ENCODE peak calls at places on chromosomes 11 and 22, in four cellular contexts. J, L, A and E are unnamed samples.

GRCh38 chr11:35785287-35786167 is 123.0 kb downstream of the TRIM44 start:
- DNase-seq in J (no peak), L (no peak), A (no peak), E (no peak)

GRCh38 chr22:42688914-42689275 is 31.8 kb downstream of the A4GALT start:
- DNase-seq in J (no peak), L (no peak), A (no peak), E (no peak)

GRCh38 chr11:38648597-38648996 is 2050.6 kb upstream of the RAG2 start:
- DNase-seq in J (no peak), L (no peak), A (no peak), E (no peak)

GRCh38 chr22:35102663-35103062 is 36.7 kb downstream of the ISX start:
- DNase-seq in J (peak; percentile 25), L (no peak), A (no peak), E (no peak)

GRCh38 chr11:60848714-60849151 is 6.8 kb downstream of the CCDC86 start:
- DNase-seq in J (no peak), L (no peak), A (no peak), E (no peak)

GRCh38 chr22:41524809-41525449 is 19.3 kb downstream of the POLR3H start:
- DNase-seq in J (no peak), L (no peak), A (no peak), E (no peak)

GRCh38 chr11:73326929-73327811 is 19.1 kb downstream of the ARHGEF17 start:
- DNase-seq in J (no peak), L (no peak), A (no peak), E (no peak)

GRCh38 chr11:33620423-33621120 is 80.1 kb downstream of the C11orf91 start:
- DNase-seq in J (no peak), L (no peak), A (peak; percentile 57), E (no peak)

GRCh38 chr22:32637951-32638350 is 163.3 kb downstream of the FBXO7 start:
- DNase-seq in J (no peak), L (no peak), A (no peak), E (no peak)